ENCODE peak calls at places on chromosomes 7 and 10, in six cellular contexts. One of them, this sample, is unnamed.

GRCh38 chr7:42237162-42237821 is at the start of gene GLI3:
- DNase-seq in fibroblast of lung: peak
- DNase-seq in AG10803: peak
- DNase-seq in NCI-H2029: no peak
- DNase-seq in activated CD4-positive, alpha-beta T cell treated with anti-CD3 and anti-CD28 coated beads for 4 hours: peak
- DNase-seq in iris pigment epithelial cell: peak
- DNase-seq in this sample: peak

GRCh38 chr10:115953203-115953602 is 319.8 kb downstream of the GFRA1 start:
- DNase-seq in activated CD4-positive, alpha-beta T cell treated with anti-CD3 and anti-CD28 coated beads for 4 hours: no peak
- DNase-seq in fibroblast of lung: no peak
- DNase-seq in iris pigment epithelial cell: peak
- DNase-seq in NCI-H2029: no peak
- DNase-seq in AG10803: no peak
- DNase-seq in this sample: no peak

GRCh38 chr7:1059200-1060091 is 15.1 kb downstream of the GPR146 start:
- DNase-seq in iris pigment epithelial cell: peak
- DNase-seq in fibroblast of lung: no peak
- DNase-seq in activated CD4-positive, alpha-beta T cell treated with anti-CD3 and anti-CD28 coated beads for 4 hours: no peak
- DNase-seq in AG10803: no peak
- DNase-seq in NCI-H2029: no peak
- DNase-seq in this sample: peak

GRCh38 chr10:21015838-21016237 is 118.7 kb upstream of the NEBL start:
- DNase-seq in AG10803: no peak
- DNase-seq in fibroblast of lung: no peak
- DNase-seq in NCI-H2029: no peak
- DNase-seq in iris pigment epithelial cell: no peak
- DNase-seq in activated CD4-positive, alpha-beta T cell treated with anti-CD3 and anti-CD28 coated beads for 4 hours: no peak
- DNase-seq in this sample: no peak

GRCh38 chr7:121301441-121302213 is 27.2 kb upstream of the WNT16 start:
- DNase-seq in NCI-H2029: no peak
- DNase-seq in iris pigment epithelial cell: peak
- DNase-seq in activated CD4-positive, alpha-beta T cell treated with anti-CD3 and anti-CD28 coated beads for 4 hours: no peak
- DNase-seq in AG10803: no peak
- DNase-seq in fibroblast of lung: peak
- DNase-seq in this sample: no peak

GRCh38 chr7:120055300-120055699 is 217.7 kb upstream of the KCND2 start:
- DNase-seq in activated CD4-positive, alpha-beta T cell treated with anti-CD3 and anti-CD28 coated beads for 4 hours: no peak
- DNase-seq in AG10803: peak
- DNase-seq in iris pigment epithelial cell: peak
- DNase-seq in NCI-H2029: no peak
- DNase-seq in fibroblast of lung: peak
- DNase-seq in this sample: peak

GRCh38 chr10:36003688-36004087 is 361.6 kb upstream of the FZD8 start:
- DNase-seq in AG10803: no peak
- DNase-seq in fibroblast of lung: no peak
- DNase-seq in activated CD4-positive, alpha-beta T cell treated with anti-CD3 and anti-CD28 coated beads for 4 hours: no peak
- DNase-seq in iris pigment epithelial cell: no peak
- DNase-seq in NCI-H2029: no peak
- DNase-seq in this sample: no peak

GRCh38 chr7:32921896-32922295 is 30.3 kb upstream of the KBTBD2 start:
- DNase-seq in NCI-H2029: no peak
- DNase-seq in activated CD4-positive, alpha-beta T cell treated with anti-CD3 and anti-CD28 coated beads for 4 hours: no peak
- DNase-seq in AG10803: peak
- DNase-seq in fibroblast of lung: peak
- DNase-seq in iris pigment epithelial cell: peak
- DNase-seq in this sample: no peak

GRCh38 chr10:124478517-124478916 is 16.9 kb downstream of the LHPP start:
- DNase-seq in AG10803: no peak
- DNase-seq in activated CD4-positive, alpha-beta T cell treated with anti-CD3 and anti-CD28 coated beads for 4 hours: no peak
- DNase-seq in NCI-H2029: no peak
- DNase-seq in fibroblast of lung: no peak
- DNase-seq in iris pigment epithelial cell: no peak
- DNase-seq in this sample: no peak

GRCh38 chr10:79038841-79039201 is 29.9 kb upstream of the ZMIZ1 start:
- DNase-seq in activated CD4-positive, alpha-beta T cell treated with anti-CD3 and anti-CD28 coated beads for 4 hours: no peak
- DNase-seq in NCI-H2029: no peak
- DNase-seq in iris pigment epithelial cell: peak
- DNase-seq in fibroblast of lung: peak
- DNase-seq in AG10803: peak
- DNase-seq in this sample: no peak

GRCh38 chr10:30151581-30152389 is 92.4 kb upstream of the JCAD start:
- DNase-seq in fibroblast of lung: peak
- DNase-seq in activated CD4-positive, alpha-beta T cell treated with anti-CD3 and anti-CD28 coated beads for 4 hours: no peak
- DNase-seq in iris pigment epithelial cell: peak
- DNase-seq in AG10803: peak
- DNase-seq in NCI-H2029: no peak
- DNase-seq in this sample: peak

GRCh38 chr10:42790835-42791234 is 8.2 kb downstream of the BMS1 start:
- DNase-seq in fibroblast of lung: peak
- DNase-seq in NCI-H2029: no peak
- DNase-seq in AG10803: peak
- DNase-seq in activated CD4-positive, alpha-beta T cell treated with anti-CD3 and anti-CD28 coated beads for 4 hours: no peak
- DNase-seq in iris pigment epithelial cell: peak
- DNase-seq in this sample: no peak

GRCh38 chr7:86667732-86668131 is 24.0 kb downstream of the GRM3 start:
- DNase-seq in NCI-H2029: no peak
- DNase-seq in activated CD4-positive, alpha-beta T cell treated with anti-CD3 and anti-CD28 coated beads for 4 hours: no peak
- DNase-seq in iris pigment epithelial cell: no peak
- DNase-seq in AG10803: no peak
- DNase-seq in fibroblast of lung: no peak
- DNase-seq in this sample: no peak

GRCh38 chr10:11553773-11554381 is 57.6 kb downstream of the USP6NL start:
- DNase-seq in fibroblast of lung: no peak
- DNase-seq in AG10803: no peak
- DNase-seq in iris pigment epithelial cell: no peak
- DNase-seq in activated CD4-positive, alpha-beta T cell treated with anti-CD3 and anti-CD28 coated beads for 4 hours: no peak
- DNase-seq in NCI-H2029: no peak
- DNase-seq in this sample: no peak

GRCh38 chr7:98879198-98879988 is 1.1 kb downstream of the TRRAP start:
- DNase-seq in activated CD4-positive, alpha-beta T cell treated with anti-CD3 and anti-CD28 coated beads for 4 hours: peak
- DNase-seq in NCI-H2029: peak
- DNase-seq in fibroblast of lung: no peak
- DNase-seq in AG10803: peak
- DNase-seq in iris pigment epithelial cell: no peak
- DNase-seq in this sample: no peak